ENCODE peak calls at places on chromosomes 4 and X, in seven cellular contexts. X is mesenchymal stem cell, Z is trophoblast cell, T is H9, K is neuronal stem cell, Y is IMR-90, S is H1. I is an unnamed sample.
A peak's percentile ranks its signal among the peaks of the same experiment; 100 is the strongest.

GRCh38 chrX:135740683-135741149 is 27.3 kb downstream of the CT45A3 start:
- DNase-seq in X (no peak), Z (no peak), T (peak; percentile 39), Y (no peak), K (no peak), S (no peak), I (no peak)

GRCh38 chr4:71441186-71442169 is 102.7 kb downstream of the SLC4A4 start:
- DNase-seq in Z (no peak), Y (peak; percentile 52), X (no peak), S (no peak), K (no peak), T (no peak), I (no peak)

GRCh38 chr4:128560754-128561495 is 248.6 kb upstream of the JADE1 start:
- DNase-seq in X (peak; percentile 71), S (no peak), K (no peak), T (no peak), Y (peak; percentile 77), Z (no peak), I (peak; percentile 90)

GRCh38 chr4:1218892-1219552 is 29.9 kb downstream of the CTBP1 start:
- DNase-seq in Y (no peak), Z (no peak), T (no peak), S (no peak), K (no peak), X (no peak), I (no peak)

GRCh38 chr4:72568959-72569718 is at the start of gene ADAMTS3:
- DNase-seq in T (peak; percentile 90), Y (peak; percentile 33), K (peak; percentile 76), Z (peak; percentile 42), S (peak; percentile 43), X (peak; percentile 77), I (peak; percentile 95)

GRCh38 chr4:37737456-37737855 is 51.3 kb upstream of the RELL1 start:
- DNase-seq in Y (peak; percentile 69), K (no peak), X (peak; percentile 45), S (no peak), Z (peak; percentile 77), T (no peak), I (no peak)

GRCh38 chr4:94332983-94333590 is 9.5 kb downstream of the HPGDS start:
- DNase-seq in K (peak; percentile 31), S (no peak), T (no peak), Y (no peak), Z (no peak), X (no peak), I (peak; percentile 98)

GRCh38 chr4:24659241-24659961 is 75.0 kb upstream of the DHX15 start:
- DNase-seq in S (no peak), X (no peak), T (no peak), Z (peak; percentile 25), K (no peak), Y (no peak), I (peak; percentile 59)

GRCh38 chr4:113707013-113707412 is 54.5 kb downstream of the CAMK2D start:
- DNase-seq in X (no peak), Y (peak; percentile 74), Z (no peak), T (no peak), K (no peak), S (no peak), I (no peak)

GRCh38 chr4:39044364-39044946 is 12.2 kb upstream of the TMEM156 start:
- DNase-seq in K (peak; percentile 91), Y (peak; percentile 93), T (peak; percentile 94), Z (peak; percentile 92), X (peak; percentile 97), S (peak; percentile 84), I (peak; percentile 97)

GRCh38 chr4:25457053-25457715 is 80.1 kb downstream of the ANAPC4 start:
- DNase-seq in Y (peak; percentile 36), X (peak; percentile 44), S (no peak), T (no peak), K (no peak), Z (no peak), I (peak; percentile 62)

GRCh38 chr4:83107636-83108035 is 6.9 kb downstream of the PLAC8 start:
- DNase-seq in Y (no peak), X (no peak), S (no peak), K (no peak), Z (no peak), T (no peak), I (no peak)

GRCh38 chrX:27918799-27919198 is 62.5 kb downstream of the DCAF8L1 start:
- DNase-seq in Y (peak; percentile 4), T (no peak), X (peak; percentile 9), K (no peak), Z (no peak), S (no peak), I (peak; percentile 3)

GRCh38 chrX:39011454-39012204 is 210.4 kb downstream of the MID1IP1 start:
- DNase-seq in K (no peak), Y (no peak), T (no peak), S (no peak), X (no peak), Z (no peak), I (no peak)

GRCh38 chr4:879730-880079 is 52.4 kb downstream of the GAK start:
- DNase-seq in Z (no peak), Y (no peak), T (no peak), S (no peak), X (no peak), K (no peak), I (no peak)

GRCh38 chr4:7733801-7734650 is 205.6 kb downstream of the AFAP1 start:
- DNase-seq in Z (no peak), Y (no peak), X (no peak), K (no peak), S (no peak), T (no peak), I (no peak)

GRCh38 chr4:39466747-39467146 is 7.9 kb downstream of the LIAS start:
- DNase-seq in Z (no peak), T (no peak), Y (peak; percentile 73), S (no peak), X (no peak), K (no peak), I (no peak)

GRCh38 chr4:153645183-153645582 is 38.9 kb upstream of the TLR2 start:
- DNase-seq in X (no peak), T (no peak), Z (no peak), S (no peak), K (no peak), Y (no peak), I (peak; percentile 40)

GRCh38 chr4:92535599-92535998 is 231.8 kb downstream of the GRID2 start:
- DNase-seq in Y (no peak), X (no peak), K (no peak), T (no peak), S (no peak), Z (no peak), I (no peak)
- H3K18ac ChIP-seq in Y (no peak overlapping the region), X (no peak overlapping the region), K (no peak overlapping the region), T (no peak overlapping the region), S (no peak overlapping the region), Z (no peak overlapping the region), I (no peak overlapping the region)

GRCh38 chrX:21373001-21373400 is 1.2 kb upstream of the CNKSR2 start:
- DNase-seq in X (no peak), T (no peak), K (no peak), Z (no peak), Y (no peak), S (no peak), I (no peak)

GRCh38 chrX:21374994-21375794 is 976 bp downstream of the CNKSR2 start:
- DNase-seq in K (peak; percentile 0), S (no peak), T (peak; percentile 31), Z (no peak), Y (no peak), X (no peak), I (peak; percentile 1)

GRCh38 chrX:21375795-21376069 is 1.5 kb downstream of the CNKSR2 start:
- DNase-seq in X (no peak), T (no peak), Y (no peak), K (peak; percentile 14), Z (no peak), S (no peak), I (peak; percentile 61)

GRCh38 chrX:21373637-21374162 is 518 bp upstream of the CNKSR2 start:
- DNase-seq in S (no peak), X (no peak), T (peak; percentile 28), K (no peak), Y (no peak), Z (peak; percentile 28), I (peak; percentile 20)

GRCh38 chrX:21374163-21374993 is at the start of gene CNKSR2:
- DNase-seq in Z (peak; percentile 5), X (peak; percentile 28), T (peak; percentile 83), K (peak; percentile 79), Y (peak; percentile 3), S (no peak), I (peak; percentile 81)
- H3K9ac ChIP-seq in Z (peak within 1 kb of the TSS; percentile 58), X (peak within 1 kb of the TSS; percentile 55), T (peak within 1 kb of the TSS; percentile 38), K (peak within 1 kb of the TSS; percentile 88), Y (no peak within 1 kb of the TSS), S (peak within 1 kb of the TSS; percentile 45), I (peak within 1 kb of the TSS; percentile 42)

GRCh38 chr4:182280439-182281111 is 37.4 kb downstream of the TENM3 start:
- DNase-seq in X (no peak), T (no peak), Y (peak; percentile 78), Z (no peak), S (no peak), K (no peak), I (no peak)
- H3K18ac ChIP-seq in X (no peak overlapping the region), T (no peak overlapping the region), Y (no peak overlapping the region), Z (no peak overlapping the region), S (no peak overlapping the region), K (no peak overlapping the region), I (no peak overlapping the region)

DNA sequence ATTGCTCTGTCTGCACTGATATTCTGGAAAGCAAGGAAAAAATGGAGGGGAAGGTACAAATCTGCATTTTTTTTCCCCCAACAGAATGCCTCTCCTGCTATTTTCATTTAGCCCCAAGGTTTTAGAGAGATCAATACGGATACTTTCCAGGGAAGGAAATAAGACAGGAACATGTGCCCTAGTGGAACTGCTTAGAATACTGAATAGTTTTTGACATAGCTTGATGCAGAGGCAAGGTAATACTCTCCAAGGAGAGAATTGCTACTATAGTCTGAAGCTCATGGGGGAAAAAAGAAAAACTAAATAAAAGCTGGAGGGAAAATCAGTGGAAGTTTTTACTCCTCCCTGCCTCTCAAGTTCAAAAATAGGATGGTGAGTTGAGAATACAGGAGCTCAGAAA is 490.3 kb downstream of the RAPGEF2 start:
- DNase-seq in Y (no peak), T (no peak), K (no peak), Z (no peak), S (no peak), X (no peak), I (no peak)
- H3K9ac ChIP-seq in Y (no peak overlapping the region), T (no peak overlapping the region), K (no peak overlapping the region), Z (no peak overlapping the region), S (no peak overlapping the region), X (no peak overlapping the region), I (no peak overlapping the region)

DNA sequence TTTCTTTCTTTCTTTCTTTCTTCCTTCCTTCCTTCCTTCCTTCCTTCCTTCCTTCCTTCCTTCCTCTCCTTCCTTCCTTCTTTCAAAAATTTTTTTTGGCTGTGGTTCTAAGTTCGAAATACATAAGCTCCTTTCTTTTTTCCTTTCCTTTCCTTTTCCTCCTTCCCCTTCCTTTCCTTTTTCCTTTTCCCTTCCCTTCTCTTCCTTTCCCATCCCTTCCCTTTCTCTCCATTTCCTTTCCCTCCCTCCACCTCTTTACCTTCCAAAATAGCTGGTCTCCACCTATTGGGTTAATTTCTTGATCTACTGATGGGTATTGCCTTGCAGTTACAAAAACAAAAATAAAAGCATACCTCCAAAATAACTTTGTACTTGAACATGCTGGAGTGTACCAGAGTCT is 73.4 kb upstream of the GPRIN3 start:
- DNase-seq in S (no peak), X (no peak), Z (no peak), T (no peak), Y (no peak), K (no peak), I (no peak)
- H3K18ac ChIP-seq in S (no peak overlapping the region), X (no peak overlapping the region), Z (no peak overlapping the region), T (no peak overlapping the region), Y (no peak overlapping the region), K (no peak overlapping the region), I (no peak overlapping the region)

I was measured in mesendoderm.